ENCODE peak calls at places on chromosome 21, in six cellular contexts. D, S, F, V, M and I are unnamed samples.

GRCh38 chr21:24514081-24514733 is 1093.1 kb downstream of the MRPL39 start:
- DNase-seq in F (no peak), M (no peak), S (no peak), D (peak; percentile 5), V (no peak), I (no peak)

GRCh38 chr21:35226302-35226701 is 177.2 kb upstream of the RUNX1 start:
- DNase-seq in M (no peak), D (peak; percentile 39), S (no peak), V (peak; percentile 68), F (no peak), I (no peak)

GRCh38 chr21:31236528-31236927 is 107.5 kb downstream of the TIAM1 start:
- DNase-seq in D (no peak), M (no peak), S (no peak), F (no peak), V (no peak), I (no peak)

GRCh38 chr21:31641416-31641922 is 18.0 kb upstream of the SOD1 start:
- DNase-seq in S (no peak), D (no peak), M (no peak), F (no peak), V (no peak), I (no peak)

GRCh38 chr21:34360488-34361241 is 3.1 kb upstream of the KCNE2 start:
- DNase-seq in F (no peak), V (no peak), D (no peak), S (no peak), M (no peak), I (no peak)

GRCh38 chr21:30234643-30235042 is 18.7 kb upstream of the CLDN8 start:
- DNase-seq in D (no peak), S (no peak), F (no peak), M (no peak), V (peak; percentile 16), I (no peak)

GRCh38 chr21:19759836-19760235 is 1238.4 kb upstream of the NCAM2 start:
- DNase-seq in D (no peak), F (no peak), V (no peak), M (no peak), S (no peak), I (no peak)

GRCh38 chr21:44585892-44586291 is 5.5 kb upstream of the KRTAP10-5 start:
- DNase-seq in V (no peak), M (no peak), D (no peak), F (no peak), S (no peak), I (no peak)

GRCh38 chr21:38761531-38761930 is 44.2 kb upstream of the ETS2 start:
- DNase-seq in D (peak; percentile 30), M (no peak), S (no peak), V (peak; percentile 61), F (no peak), I (no peak)

GRCh38 chr21:45142469-45142868 is 68.1 kb downstream of the ADARB1 start:
- DNase-seq in F (no peak), V (peak; percentile 77), D (no peak), M (no peak), S (no peak), I (no peak)

GRCh38 chr21:34743831-34744230 is 75.0 kb downstream of the CLIC6 start:
- DNase-seq in M (peak; percentile 43), S (no peak), V (no peak), F (no peak), D (no peak), I (no peak)

GRCh38 chr21:31687108-31687507 is 27.6 kb downstream of the SOD1 start:
- DNase-seq in F (no peak), V (no peak), D (no peak), S (no peak), M (no peak), I (no peak)

GRCh38 chr21:29231781-29232548 is 66.8 kb upstream of the BACH1 start:
- DNase-seq in V (no peak), M (no peak), D (no peak), F (no peak), S (no peak), I (no peak)

GRCh38 chr21:18174370-18174769 is 70.3 kb upstream of the CHODL start:
- DNase-seq in M (no peak), D (no peak), V (no peak), F (no peak), S (no peak), I (no peak)

GRCh38 chr21:18178509-18178908 is 66.1 kb upstream of the CHODL start:
- DNase-seq in F (no peak), S (no peak), V (no peak), D (no peak), M (no peak), I (no peak)
- H3K4me1 ChIP-seq in F (no peaks in the 10 kb centered on the region), S (no peaks in the 10 kb centered on the region), V (no peaks in the 10 kb centered on the region), D (no peaks in the 10 kb centered on the region), M (no peaks in the 10 kb centered on the region), I (no peaks in the 10 kb centered on the region)

GRCh38 chr21:41767606-41768370 is 936 bp upstream of the RIPK4 start:
- DNase-seq in S (no peak), F (no peak), V (no peak), M (no peak), D (no peak), I (peak; percentile 70)
- H3K4me1 ChIP-seq in S (peaks cover 30% of the 10 kb centered on the region), F (peaks cover 20% of the 10 kb centered on the region), V (peaks cover 45% of the 10 kb centered on the region), M (peaks cover 13% of the 10 kb centered on the region), D (peaks cover 19% of the 10 kb centered on the region), I (peaks cover 11% of the 10 kb centered on the region)

DNA sequence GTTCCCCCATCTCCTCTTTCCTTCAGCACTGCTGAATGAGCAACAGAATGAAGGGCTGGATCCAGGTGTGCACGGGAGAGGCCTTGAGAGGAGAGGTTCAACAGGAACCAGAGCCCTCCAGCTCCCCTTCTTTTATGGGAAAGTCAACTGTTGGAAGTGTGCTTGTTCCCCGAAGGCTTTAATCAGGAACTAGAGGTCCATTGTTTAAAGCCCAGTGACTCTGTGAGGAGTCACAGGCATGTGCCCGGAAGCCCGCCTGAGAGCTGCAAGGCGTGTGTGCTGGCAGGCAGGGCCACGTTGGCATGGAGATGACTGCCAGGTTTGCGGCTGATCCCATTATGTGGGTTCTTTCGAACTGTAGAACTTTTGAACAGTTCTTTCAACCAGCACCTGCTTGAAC is 3.2 kb downstream of the BACE2 start:
- DNase-seq in D (no peak), M (peak; percentile 54), S (peak; percentile 25), V (no peak), F (no peak), I (peak; percentile 78)
- H3K4me1 ChIP-seq in D (no peaks in the 10 kb centered on the region), M (no peaks in the 10 kb centered on the region), S (peaks cover 57% of the 10 kb centered on the region), V (peaks cover 5% of the 10 kb centered on the region), F (no peaks in the 10 kb centered on the region), I (peaks cover 3% of the 10 kb centered on the region)

GRCh38 chr21:37374026-37374425 is 7.5 kb downstream of the DYRK1A start:
- DNase-seq in S (no peak), M (no peak), V (peak; percentile 49), F (no peak), D (no peak), I (no peak)
- H3K4me1 ChIP-seq in S (peaks cover 100% of the 10 kb centered on the region), M (peaks cover 16% of the 10 kb centered on the region), V (peaks cover 10% of the 10 kb centered on the region), F (peaks cover 92% of the 10 kb centered on the region), D (peaks cover 33% of the 10 kb centered on the region), I (peaks cover 42% of the 10 kb centered on the region)